ENCODE peak calls at places on chromosomes 4 and X, in six cellular contexts. H, T, C, L, K and S are unnamed samples.

GRCh38 chr4:6914448-6914847 is 4.8 kb downstream of the TBC1D14 start:
- DNase-seq in T (no peak), H (no peak), L (no peak), K (no peak), C (no peak), S (peak)

GRCh38 chrX:8673211-8673610 is 58.7 kb downstream of the ANOS1 start:
- DNase-seq in K (no peak), C (no peak), H (no peak), L (no peak), T (no peak), S (no peak)

GRCh38 chrX:8782595-8782994 is 18.6 kb downstream of the FAM9A start:
- DNase-seq in K (no peak), T (no peak), C (no peak), L (no peak), H (no peak), S (no peak)

GRCh38 chrX:114842181-114842580 is 175.2 kb downstream of the IL13RA2 start:
- DNase-seq in L (no peak), H (no peak), K (no peak), T (no peak), C (no peak), S (no peak)

GRCh38 chr4:1376391-1376840 is 29.4 kb downstream of the UVSSA start:
- DNase-seq in H (no peak), T (no peak), C (no peak), K (no peak), L (no peak), S (peak)

GRCh38 chrX:52852110-52852872 is 15.6 kb downstream of the XAGE3 start:
- DNase-seq in H (no peak), T (no peak), L (no peak), C (no peak), K (no peak), S (no peak)

GRCh38 chrX:132750312-132751042 is 208.0 kb downstream of the HS6ST2 start:
- DNase-seq in C (no peak), H (no peak), L (no peak), K (no peak), T (no peak), S (no peak)

GRCh38 chr4:13164783-13165371 is 319.3 kb downstream of the RAB28 start:
- DNase-seq in C (no peak), H (no peak), K (no peak), L (no peak), T (no peak), S (no peak)

GRCh38 chrX:72121381-72121780 is 10.3 kb downstream of the RTL5 start:
- DNase-seq in T (no peak), K (no peak), C (peak), H (peak), L (peak), S (peak)

GRCh38 chr4:174654634-174655033 is 132.3 kb upstream of the HPGD start:
- DNase-seq in T (no peak), C (no peak), K (no peak), H (no peak), L (no peak), S (no peak)

GRCh38 chr4:174658246-174658645 is 136.0 kb upstream of the HPGD start:
- DNase-seq in H (no peak), T (no peak), L (no peak), C (no peak), K (no peak), S (no peak)

GRCh38 chr4:174663254-174663653 is 141.0 kb upstream of the HPGD start:
- DNase-seq in L (no peak), H (no peak), C (no peak), K (no peak), T (no peak), S (no peak)

GRCh38 chr4:174657472-174657871 is 135.2 kb upstream of the HPGD start:
- DNase-seq in K (no peak), C (no peak), H (no peak), T (no peak), L (no peak), S (no peak)
- TF ChIP-seq POLR2A in K (no peak), C (no peak), H (no peak), T (no peak), L (no peak), S (no peak)

GRCh38 chr4:165656399-165656798 is 216.6 kb upstream of the TLL1 start:
- DNase-seq in H (no peak), T (no peak), C (no peak), L (no peak), K (no peak), S (no peak)

GRCh38 chr4:165656829-165657467 is 216.1 kb upstream of the TLL1 start:
- DNase-seq in K (no peak), T (no peak), C (no peak), L (no peak), H (no peak), S (no peak)

GRCh38 chr4:165651901-165652300 is 221.1 kb upstream of the TLL1 start:
- DNase-seq in C (no peak), K (no peak), L (no peak), T (no peak), H (no peak), S (no peak)

GRCh38 chr4:165654556-165654955 is 218.5 kb upstream of the TLL1 start:
- DNase-seq in K (no peak), T (no peak), H (no peak), L (no peak), C (no peak), S (no peak)
- TF ChIP-seq POLR2A in K (no peak), T (no peak), H (no peak), L (no peak), C (no peak), S (no peak)

DNA sequence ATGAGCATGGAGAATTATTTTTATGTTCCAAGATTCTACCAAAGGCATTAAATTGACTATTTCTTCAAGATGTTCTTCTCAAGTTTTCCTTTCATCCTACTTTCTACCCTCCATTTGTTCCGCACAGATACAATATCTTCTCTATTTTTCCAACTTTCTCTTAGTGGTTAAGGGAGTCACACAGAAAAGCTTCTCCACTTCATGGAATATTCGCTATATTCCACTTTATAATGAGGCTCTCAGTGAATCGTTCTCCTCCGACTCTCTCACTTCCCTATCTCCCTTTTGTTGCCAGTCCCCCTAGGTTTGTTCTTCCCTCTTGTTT is 1.3 kb downstream of the SH3D19 start:
- DNase-seq in L (no peak), K (no peak), T (no peak), H (no peak), C (no peak), S (no peak)
- TF ChIP-seq POLR2A in L (no peak), K (no peak), T (no peak), H (no peak), C (no peak), S (no peak)

GRCh38 chr4:107719927-107720722 is at the start of gene PAPSS1:
- DNase-seq in K (peak), T (no peak), H (peak), C (peak), L (peak), S (peak)
- TF ChIP-seq POLR2A in K (peak), T (peak), H (peak), C (peak), L (peak), S (peak)

DNA sequence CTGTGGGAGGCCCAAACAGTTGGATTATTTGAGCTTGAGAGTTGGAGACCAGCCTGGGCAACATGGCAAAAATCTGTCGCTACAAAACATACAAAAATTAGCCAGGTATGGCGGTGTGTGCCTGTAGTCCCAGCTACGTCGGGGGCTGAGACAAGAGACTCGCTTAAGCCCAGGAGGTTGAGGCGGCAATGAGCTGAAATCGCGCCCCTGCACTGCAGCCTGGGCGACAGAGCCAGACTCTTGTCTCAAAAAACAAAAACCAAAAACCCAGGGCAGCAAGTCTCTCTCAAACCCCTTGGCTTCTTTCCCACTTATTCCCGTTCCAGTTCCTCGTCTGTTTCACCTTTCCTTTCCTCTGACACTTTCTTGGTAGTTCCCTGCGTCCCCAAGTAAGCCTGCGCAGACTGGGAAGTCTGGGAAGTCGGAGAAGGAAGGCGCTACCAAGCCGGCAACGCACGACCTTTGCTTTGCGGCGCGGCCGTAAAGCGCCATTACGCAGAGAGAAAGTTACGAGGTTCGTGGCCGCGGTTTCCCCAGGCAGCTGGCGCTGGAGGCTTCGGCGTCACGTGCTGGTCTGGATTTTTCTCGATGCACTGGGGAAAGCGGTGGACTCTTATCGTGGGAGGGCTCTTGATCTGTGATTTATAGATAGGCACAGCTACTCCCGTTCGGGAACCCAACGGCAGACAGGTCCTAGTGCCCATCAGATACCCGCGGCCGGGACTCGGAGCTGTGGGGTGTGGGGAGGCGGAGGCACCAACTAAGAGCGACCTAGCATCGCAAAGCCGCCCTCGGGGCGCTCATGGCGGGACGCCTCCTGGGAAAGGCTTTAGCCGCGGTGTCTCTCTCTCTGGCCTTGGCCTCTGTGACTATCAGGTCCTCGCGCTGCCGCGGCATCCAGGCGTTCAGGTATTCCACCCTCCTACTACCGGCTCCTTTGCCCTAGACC is at the start of gene NUDT9:
- DNase-seq in L (peak), K (peak), H (peak), T (no peak), C (peak), S (peak)
- TF ChIP-seq POLR2A in L (peak), K (peak), H (peak), T (peak), C (peak), S (peak)

GRCh38 chr4:11625206-11625605 is 196.5 kb upstream of the HS3ST1 start:
- DNase-seq in K (no peak), L (no peak), H (no peak), C (peak), T (no peak), S (no peak)
- TF ChIP-seq POLR2A in K (no peak), L (no peak), H (no peak), C (no peak), T (no peak), S (no peak)

GRCh38 chrX:19005909-19006308 is 22.0 kb upstream of the PHKA2 start:
- DNase-seq in C (no peak), H (no peak), T (no peak), L (no peak), K (peak), S (no peak)

GRCh38 chrX:19003756-19004155 is 19.8 kb upstream of the PHKA2 start:
- DNase-seq in T (no peak), L (no peak), H (no peak), K (no peak), C (no peak), S (no peak)

GRCh38 chrX:19007011-19007410 is 23.1 kb upstream of the PHKA2 start:
- DNase-seq in T (no peak), C (no peak), H (no peak), L (no peak), K (no peak), S (no peak)

GRCh38 chrX:19007868-19008267 is 24.0 kb upstream of the PHKA2 start:
- DNase-seq in K (no peak), L (no peak), H (no peak), T (no peak), C (no peak), S (no peak)
- TF ChIP-seq POLR2A in K (no peak), L (no peak), H (no peak), T (no peak), C (no peak), S (no peak)

GRCh38 chrX:154363706-154364439 is 10.6 kb downstream of the FLNA start:
- DNase-seq in T (no peak), H (no peak), K (no peak), C (no peak), L (no peak), S (no peak)

GRCh38 chrX:154366666-154367055 is 7.8 kb downstream of the FLNA start:
- DNase-seq in C (no peak), H (no peak), L (no peak), T (no peak), K (no peak), S (no peak)

GRCh38 chrX:154365052-154365600 is 9.3 kb downstream of the FLNA start:
- DNase-seq in K (no peak), C (no peak), H (no peak), L (no peak), T (no peak), S (no peak)

GRCh38 chrX:154367474-154368308 is 6.7 kb downstream of the FLNA start:
- DNase-seq in L (no peak), T (no peak), C (no peak), H (no peak), K (no peak), S (no peak)

DNA sequence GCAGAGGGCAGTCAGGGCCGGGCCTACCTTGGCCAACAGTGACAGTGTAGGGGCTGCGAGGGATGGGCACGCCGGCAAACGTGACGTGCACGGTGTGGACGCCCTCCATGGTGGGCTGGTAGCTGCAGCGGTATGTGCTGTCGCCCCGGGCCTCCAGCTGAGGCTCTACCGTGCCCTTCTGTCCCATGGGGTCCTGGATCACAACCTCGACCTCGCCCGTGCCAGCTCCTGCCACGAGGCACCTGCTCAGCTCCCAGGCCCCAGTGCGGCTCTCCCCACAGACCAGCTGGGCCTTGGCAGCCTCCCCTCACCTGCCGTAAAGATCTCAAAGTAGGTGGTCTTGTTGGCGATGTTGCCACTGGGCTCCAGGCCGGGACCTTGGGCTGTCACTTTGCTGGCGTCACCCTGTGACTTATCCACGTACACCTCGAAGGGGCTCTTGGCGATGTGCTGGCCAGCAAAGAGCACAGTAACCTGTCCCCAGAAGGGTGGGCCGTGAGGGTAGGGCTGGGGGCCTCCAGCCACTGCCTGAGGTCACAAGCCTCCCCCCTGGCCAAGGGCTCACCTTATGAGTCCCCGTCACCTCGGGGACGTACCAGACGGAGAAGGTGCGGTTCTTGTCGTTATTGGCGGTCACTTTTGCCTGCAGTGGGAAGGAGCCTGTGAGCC is 8.3 kb downstream of the FLNA start:
- DNase-seq in K (no peak), H (no peak), C (no peak), L (no peak), T (no peak), S (no peak)
- TF ChIP-seq POLR2A in K (no peak), H (no peak), C (no peak), L (no peak), T (no peak), S (no peak)

GRCh38 chrX:73562986-73563739 is at the start of gene CHIC1:
- DNase-seq in H (peak), C (peak), L (peak), T (no peak), K (peak), S (peak)
- TF ChIP-seq POLR2A in H (no peak), C (no peak), L (peak), T (no peak), K (peak), S (no peak)

GRCh38 chrX:104113237-104113965 is 1.1 kb downstream of the ZCCHC18 start:
- DNase-seq in L (peak), K (peak), H (peak), C (peak), T (no peak), S (peak)

GRCh38 chrX:104117753-104118152 is 5.4 kb downstream of the ZCCHC18 start:
- DNase-seq in C (no peak), K (no peak), H (no peak), L (no peak), T (no peak), S (no peak)

GRCh38 chrX:104108955-104109354 is 3.4 kb upstream of the ZCCHC18 start:
- DNase-seq in L (no peak), C (no peak), T (no peak), K (no peak), H (peak), S (no peak)

DNA sequence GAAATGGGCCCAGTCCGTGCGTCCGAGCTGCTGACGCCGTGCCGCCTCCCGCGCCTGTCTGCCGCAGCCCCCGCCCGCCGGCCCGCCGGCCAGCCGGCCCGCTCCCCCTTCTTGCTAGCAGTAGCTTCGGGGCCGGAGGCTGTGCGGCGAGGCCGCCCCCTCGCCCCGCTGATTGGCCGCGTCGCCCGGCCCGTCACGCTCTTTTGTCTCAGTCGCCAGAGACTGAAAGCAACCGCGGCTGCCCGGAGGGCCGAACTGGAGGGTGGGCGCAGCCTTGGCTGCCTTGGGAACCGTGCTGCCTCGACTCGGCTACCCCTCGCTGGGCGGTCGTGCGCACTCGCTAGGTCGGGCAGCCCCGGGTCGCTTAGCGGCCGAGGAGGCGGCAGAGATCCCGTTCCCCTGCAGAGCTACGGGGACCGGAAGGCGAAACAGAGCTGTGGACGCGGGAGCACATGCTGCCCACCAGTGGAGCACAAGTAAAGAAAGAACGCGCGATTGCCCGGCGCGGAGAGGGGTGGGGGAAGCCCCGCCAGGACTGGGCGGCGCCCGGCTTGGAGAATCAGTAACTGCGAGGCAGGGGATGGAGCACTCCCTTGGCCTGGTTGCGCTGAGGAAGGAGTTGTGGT is at the start of gene ZCCHC18:
- DNase-seq in K (peak), C (peak), H (peak), T (no peak), L (peak), S (peak)
- TF ChIP-seq POLR2A in K (no peak), C (no peak), H (no peak), T (no peak), L (peak), S (no peak)